ENCODE peak calls at places on chromosomes 16 and 17, in four cellular contexts. J is HCT116, U is breast epithelium, H is ovary. K is an unnamed sample.

GRCh38 chr17:45948498-45948880 is 50.6 kb upstream of the STH start:
- DNase-seq in J (no peak), U (no peak), H (no peak), K (no peak)

GRCh38 chr17:10069301-10069700 is 129.1 kb downstream of the GAS7 start:
- DNase-seq in J (no peak), U (no peak), H (peak; percentile 47), K (no peak)

GRCh38 chr17:73643012-73643845 is 1.0 kb downstream of the SDK2 start:
- DNase-seq in J (no peak), U (no peak), H (no peak), K (no peak)

GRCh38 chr16:19840524-19841110 is 44.0 kb downstream of the GPRC5B start:
- DNase-seq in J (no peak), U (no peak), H (no peak), K (no peak)

GRCh38 chr17:69540356-69540755 is 125.9 kb downstream of the MAP2K6 start:
- DNase-seq in J (no peak), U (no peak), H (no peak), K (no peak)

GRCh38 chr17:1188812-1189211 is 9.0 kb upstream of the ABR start:
- DNase-seq in J (no peak), U (peak; percentile 93), H (peak; percentile 79), K (no peak)

GRCh38 chr17:72392056-72393010 is 271.5 kb downstream of the SOX9 start:
- DNase-seq in J (no peak), U (no peak), H (no peak), K (peak; percentile 57)

GRCh38 chr17:42784811-42785592 is 4.6 kb downstream of the WNK4 start:
- DNase-seq in J (no peak), U (no peak), H (no peak), K (no peak)

GRCh38 chr16:86170720-86171119 is 271.8 kb downstream of the IRF8 start:
- DNase-seq in J (no peak), U (no peak), H (no peak), K (no peak)

GRCh38 chr17:14427914-14428639 is 127.2 kb downstream of the HS3ST3B1 start:
- DNase-seq in J (no peak), U (no peak), H (no peak), K (no peak)

GRCh38 chr17:73211745-73212144 is 18.9 kb downstream of the COG1 start:
- DNase-seq in J (no peak), U (peak; percentile 16), H (no peak), K (no peak)

GRCh38 chr16:51402239-51402638 is 251.2 kb upstream of the SALL1 start:
- DNase-seq in J (no peak), U (no peak), H (no peak), K (no peak)

GRCh38 chr16:12360240-12360639 is 383.7 kb downstream of the SNX29 start:
- DNase-seq in J (no peak), U (no peak), H (no peak), K (no peak)

GRCh38 chr16:17194190-17194780 is 276.5 kb downstream of the XYLT1 start:
- DNase-seq in J (peak; percentile 24), U (no peak), H (peak; percentile 58), K (no peak)

GRCh38 chr16:50598936-50599361 is 50.8 kb downstream of the NKD1 start:
- DNase-seq in J (no peak), U (no peak), H (no peak), K (no peak)

GRCh38 chr17:8237175-8237574 is 10.7 kb downstream of the CTC1 start:
- DNase-seq in J (no peak), U (no peak), H (no peak), K (no peak)

GRCh38 chr17:7673239-7673638 is 14.1 kb downstream of the TP53 start:
- DNase-seq in J (no peak), U (no peak), H (no peak), K (no peak)

GRCh38 chr17:50062323-50063243 is 6.7 kb downstream of the ITGA3 start:
- DNase-seq in J (peak; percentile 91), U (peak; percentile 95), H (peak; percentile 62), K (peak; percentile 74)

GRCh38 chr17:80426671-80427326 is 11.8 kb downstream of the ENDOV start:
- DNase-seq in J (peak; percentile 29), U (peak; percentile 37), H (peak; percentile 79), K (peak; percentile 42)

GRCh38 chr17:19386974-19387920 is at the start of gene MFAP4:
- DNase-seq in J (no peak), U (peak; percentile 73), H (peak; percentile 87), K (peak; percentile 56)

GRCh38 chr17:16428098-16428882 is 12.9 kb downstream of the TRPV2 start:
- DNase-seq in J (no peak), U (no peak), H (no peak), K (no peak)

DNA sequence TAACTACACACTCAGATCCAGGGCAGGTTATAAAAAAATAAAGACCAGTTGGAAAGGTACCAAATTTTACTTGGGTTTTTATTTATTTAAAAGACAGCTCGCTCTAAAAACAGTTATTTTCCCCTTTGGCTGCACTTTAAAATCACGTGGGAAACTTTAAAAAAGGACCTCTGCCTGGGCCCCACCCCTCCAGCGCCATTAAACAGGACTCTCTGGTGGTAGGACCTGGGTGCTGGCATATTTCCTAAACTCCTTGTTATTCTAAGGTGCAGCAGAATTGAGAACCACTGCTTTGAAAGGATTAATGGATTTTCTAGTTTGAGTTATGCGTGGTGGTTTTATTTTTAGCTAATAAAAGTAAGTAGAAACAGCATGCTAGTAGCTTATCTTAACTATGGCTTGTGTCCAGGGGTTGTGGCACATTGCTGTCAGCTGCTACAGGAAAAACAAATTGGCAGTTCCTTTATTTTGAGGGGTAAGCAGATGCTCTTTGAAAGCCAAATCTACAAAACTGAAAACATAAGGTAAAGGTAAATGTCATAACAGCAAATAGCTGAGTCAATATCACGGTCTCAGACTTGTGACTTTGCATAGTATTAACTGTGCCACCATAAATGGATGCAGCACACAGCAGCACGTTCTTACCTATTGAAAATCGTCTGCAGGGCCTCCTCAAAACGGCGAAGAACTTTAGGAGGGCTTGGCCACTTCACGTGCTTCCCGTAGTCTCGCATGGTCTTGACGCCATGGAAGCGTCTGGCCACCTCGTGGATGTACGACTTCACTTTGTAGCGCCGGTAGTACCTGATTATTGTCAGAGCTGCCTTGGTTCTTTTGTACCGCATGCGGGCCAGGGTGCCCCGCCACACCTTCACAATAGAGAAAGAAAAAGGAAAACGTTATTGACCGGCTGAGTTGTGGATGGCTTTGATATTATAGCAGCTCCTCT is 172.0 kb downstream of the CDK5R1 start:
- DNase-seq in J (no peak), U (no peak), H (no peak), K (no peak)
- H3K4me3 ChIP-seq in J (no peak overlapping the region), U (no peak overlapping the region), H (no peak overlapping the region), K (no peak overlapping the region)

DNA sequence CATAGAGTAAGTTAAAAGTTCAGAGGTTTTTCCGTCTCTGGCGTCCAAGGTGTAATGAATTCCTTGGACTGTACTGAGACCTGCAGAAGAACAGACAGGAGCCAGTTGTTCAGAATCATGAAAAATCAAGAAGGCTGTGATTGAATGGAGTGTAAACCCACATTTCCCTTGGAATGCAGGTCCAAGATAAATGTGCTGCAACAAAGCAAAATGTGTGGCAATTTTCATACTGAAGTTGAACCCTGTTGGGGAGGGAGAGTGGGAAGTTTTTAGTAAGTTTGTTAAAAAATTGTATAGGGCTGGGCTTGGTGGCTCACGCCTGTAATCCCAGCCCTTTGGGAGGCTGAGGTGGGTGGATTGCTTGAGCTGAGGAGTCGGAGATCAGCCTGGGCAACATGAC is 21.4 kb downstream of the GGNBP2 start:
- DNase-seq in J (no peak), U (no peak), H (no peak), K (no peak)
- H3K36me3 ChIP-seq in J (peaks cover 37% of the 10 kb centered on the region), U (no peaks in the 10 kb centered on the region), H (no peaks in the 10 kb centered on the region), K (peaks cover 62% of the 10 kb centered on the region)

DNA sequence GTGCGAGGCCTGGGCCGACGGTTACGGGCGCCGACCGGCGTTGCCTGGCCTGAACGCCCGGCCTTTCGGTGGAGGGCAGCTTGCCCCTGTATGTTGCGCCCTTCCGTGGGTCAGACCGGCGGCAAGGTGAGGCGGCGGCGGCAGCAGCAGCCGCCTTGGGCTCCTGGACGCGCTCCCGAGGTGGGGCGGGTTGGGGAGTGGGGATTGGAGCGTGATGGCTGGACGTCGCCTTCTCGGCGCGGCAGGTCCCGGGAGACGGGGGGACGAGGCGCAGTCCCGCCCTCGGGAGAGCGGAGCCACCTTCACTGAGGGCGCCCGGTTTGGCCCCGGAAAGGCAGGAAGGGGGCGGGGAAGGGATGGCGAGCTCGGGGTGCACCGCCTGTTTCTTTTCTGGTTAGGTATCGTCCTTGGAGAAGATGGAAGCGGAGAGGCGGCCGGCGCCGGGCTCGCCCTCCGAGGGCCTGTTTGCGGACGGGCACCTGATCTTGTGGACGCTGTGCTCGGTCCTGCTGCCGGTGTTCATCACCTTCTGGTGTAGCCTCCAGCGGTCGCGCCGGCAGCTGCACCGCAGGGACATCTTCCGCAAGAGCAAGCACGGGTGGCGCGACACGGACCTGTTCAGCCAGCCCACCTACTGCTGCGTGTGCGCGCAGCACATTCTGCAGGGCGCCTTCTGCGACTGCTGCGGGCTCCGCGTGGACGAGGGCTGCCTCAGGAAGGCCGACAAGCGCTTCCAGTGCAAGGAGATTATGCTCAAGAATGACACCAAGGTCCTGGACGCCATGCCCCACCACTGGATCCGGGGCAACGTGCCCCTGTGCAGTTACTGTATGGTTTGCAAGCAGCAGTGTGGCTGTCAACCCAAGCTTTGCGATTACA is 668 bp downstream of the DGKE start:
- DNase-seq in J (no peak), U (peak; percentile 48), H (peak; percentile 66), K (no peak)
- TF ChIP-seq CTCF in J (no peak), U (no peak), H (no peak), K (peak; percentile 25)

GRCh38 chr17:76775021-76775420 is 37.1 kb downstream of the MFSD11 start:
- DNase-seq in J (no peak), U (no peak), H (no peak), K (no peak)

DNA sequence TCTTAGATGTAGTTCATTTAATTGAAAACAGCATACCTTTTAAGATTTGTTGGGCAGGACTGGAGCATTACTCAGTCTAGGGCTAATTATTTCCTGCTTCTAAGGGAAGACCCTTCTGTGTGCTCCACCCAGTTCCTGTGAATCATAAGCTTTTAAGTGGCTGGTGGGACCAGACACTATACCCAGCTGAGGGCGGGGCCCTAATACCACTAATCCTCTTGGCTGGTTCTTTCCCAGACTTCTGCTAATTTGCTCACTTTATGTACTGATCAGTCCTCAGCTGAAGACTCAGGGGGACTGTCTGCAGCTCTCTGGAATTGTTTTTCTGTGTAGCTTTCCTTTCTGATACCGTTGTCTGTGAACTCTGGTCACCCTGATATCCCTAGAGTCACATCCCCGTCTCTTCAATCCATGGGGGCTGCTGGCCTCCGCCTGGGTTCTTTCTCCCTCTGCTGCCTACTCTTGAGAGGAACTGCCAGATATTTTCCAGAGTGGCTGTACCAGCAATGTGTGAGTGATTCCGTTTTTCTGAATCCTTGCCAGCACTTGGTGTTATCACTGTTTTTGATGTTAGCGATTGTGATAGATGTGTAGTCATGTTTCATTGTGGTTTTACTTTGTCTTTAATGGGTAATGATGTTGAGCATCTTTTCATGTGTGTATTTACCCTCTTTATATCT is 35.1 kb downstream of the MFSD11 start:
- DNase-seq in J (peak; percentile 89), U (no peak), H (no peak), K (peak; percentile 55)
- H3K4me3 ChIP-seq in J (peak overlapping the region; percentile 35), U (no peak overlapping the region), H (no peak overlapping the region), K (no peak overlapping the region)

DNA sequence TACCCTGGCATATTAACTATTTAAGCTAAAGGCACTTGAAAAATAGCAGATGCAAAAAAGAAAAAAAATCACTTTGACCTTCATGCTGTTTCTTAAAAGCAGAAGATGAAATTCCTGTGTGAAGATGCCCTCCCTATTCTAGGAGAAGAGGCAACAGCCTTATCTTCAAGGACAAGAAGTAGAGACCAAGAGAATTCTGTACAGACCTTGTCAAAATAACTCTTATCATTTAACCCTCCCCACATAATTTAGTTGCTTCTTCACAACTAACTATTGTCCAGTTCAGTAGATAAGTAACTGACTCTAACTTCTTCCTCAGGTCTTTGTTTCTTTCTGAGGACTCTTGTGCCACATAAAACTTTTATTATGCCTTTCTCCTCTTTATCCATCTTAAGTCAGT is 72.0 kb upstream of the MARCHF10 start:
- DNase-seq in J (no peak), U (no peak), H (no peak), K (no peak)
- H3K36me3 ChIP-seq in J (no peaks in the 10 kb centered on the region), U (no peaks in the 10 kb centered on the region), H (no peaks in the 10 kb centered on the region), K (no peaks in the 10 kb centered on the region)

GRCh38 chr16:63461248-63461841 is 1425.1 kb upstream of the CDH8 start:
- DNase-seq in J (no peak), U (no peak), H (peak; percentile 28), K (peak; percentile 44)
- TF ChIP-seq CTCF in J (no peak), U (peak; percentile 24), H (no peak), K (peak; percentile 35)